ENCODE peak calls at places on chromosomes 2 and 18, in seven cellular contexts. B is A549; C is activated CD8-positive, alpha-beta memory T cell treated with anti-CD3 and anti-CD28 coated beads for 4 hours; A is RCC 7860; G is NCI-H748 treated with DMSO at 0.1 percent for 48 hours; Z is stimulated activated CD4-positive, alpha-beta T cell treated with anti-CD3 and anti-CD28 coated beads, Interleukin-2, amount 100 ng/mL, for 48 hours; F is NCI-H774. H is an unnamed sample.

GRCh38 chr2:27856956-27857355 is 33.2 kb downstream of the RBKS start:
- DNase-seq in B (no peak), C (no peak), A (no peak), G (no peak), Z (no peak), F (no peak), H (no peak)

GRCh38 chr2:158505448-158505934 is 48.7 kb downstream of the PKP4 start:
- DNase-seq in B (no peak), C (no peak), A (no peak), G (no peak), Z (no peak), F (no peak), H (peak)

GRCh38 chr2:172119089-172119488 is 16.4 kb upstream of the DLX2 start:
- DNase-seq in B (no peak), C (no peak), A (peak), G (no peak), Z (no peak), F (no peak), H (no peak)

GRCh38 chr2:170467568-170468422 is 247.3 kb upstream of the SP5 start:
- DNase-seq in B (no peak), C (no peak), A (no peak), G (no peak), Z (no peak), F (no peak), H (no peak)

GRCh38 chr18:37368110-37368812 is 197.3 kb downstream of the CELF4 start:
- DNase-seq in B (no peak), C (no peak), A (no peak), G (no peak), Z (no peak), F (no peak), H (no peak)

GRCh38 chr2:740446-741293 is 63.5 kb upstream of the TMEM18 start:
- DNase-seq in B (peak), C (no peak), A (peak), G (peak), Z (peak), F (peak), H (peak)

GRCh38 chr2:162403884-162404283 is 60.0 kb downstream of the GCA start:
- DNase-seq in B (no peak), C (no peak), A (no peak), G (no peak), Z (no peak), F (no peak), H (no peak)

GRCh38 chr2:238127165-238128060 is 11.1 kb upstream of the KLHL30 start:
- DNase-seq in B (no peak), C (no peak), A (no peak), G (no peak), Z (no peak), F (no peak), H (peak)

GRCh38 chr2:112814278-112814677 is 22.3 kb downstream of the IL1B start:
- DNase-seq in B (no peak), C (no peak), A (no peak), G (no peak), Z (no peak), F (no peak), H (no peak)

GRCh38 chr18:24052053-24052452 is 37.5 kb downstream of the TTC39C start:
- DNase-seq in B (peak), C (no peak), A (no peak), G (no peak), Z (no peak), F (peak), H (no peak)

GRCh38 chr2:45813003-45813601 is 161.6 kb downstream of the PRKCE start:
- DNase-seq in B (no peak), C (no peak), A (no peak), G (no peak), Z (no peak), F (no peak), H (no peak)

GRCh38 chr2:134934641-134935040 is 16.0 kb downstream of the CCNT2 start:
- DNase-seq in B (no peak), C (no peak), A (no peak), G (no peak), Z (no peak), F (no peak), H (no peak)

GRCh38 chr2:160336091-160336490 is 136.0 kb upstream of the ITGB6 start:
- DNase-seq in B (no peak), C (no peak), A (no peak), G (no peak), Z (no peak), F (no peak), H (no peak)

GRCh38 chr2:192151848-192152247 is 42.9 kb downstream of the TMEFF2 start:
- DNase-seq in B (no peak), C (no peak), A (peak), G (no peak), Z (no peak), F (peak), H (no peak)

GRCh38 chr2:121282800-121283382 is 2.1 kb downstream of the TFCP2L1 start:
- DNase-seq in B (peak), C (no peak), A (no peak), G (no peak), Z (no peak), F (no peak), H (no peak)

GRCh38 chr2:37851828-37852584 is 73.1 kb upstream of the RMDN2 start:
- DNase-seq in B (no peak), C (no peak), A (no peak), G (no peak), Z (no peak), F (no peak), H (no peak)

GRCh38 chr2:217749009-217749408 is 253.8 kb downstream of the TNS1 start:
- DNase-seq in B (no peak), C (no peak), A (no peak), G (no peak), Z (no peak), F (no peak), H (no peak)

GRCh38 chr2:237603718-237604362 is 13.3 kb upstream of the RAB17 start:
- DNase-seq in B (no peak), C (peak), A (no peak), G (no peak), Z (no peak), F (no peak), H (no peak)

GRCh38 chr2:121897335-121897970 is 142.0 kb downstream of the TSN start:
- DNase-seq in B (peak), C (no peak), A (no peak), G (peak), Z (peak), F (peak), H (peak)

GRCh38 chr2:212726403-212726802 is 187.8 kb upstream of the ERBB4 start:
- DNase-seq in B (no peak), C (no peak), A (no peak), G (no peak), Z (no peak), F (no peak), H (no peak)

GRCh38 chr2:11550302-11550701 is 16.5 kb downstream of the GREB1 start:
- DNase-seq in B (no peak), C (no peak), A (no peak), G (no peak), Z (no peak), F (no peak), H (no peak)

GRCh38 chr2:15761056-15761455 is 169.4 kb downstream of the DDX1 start:
- DNase-seq in B (no peak), C (no peak), A (no peak), G (no peak), Z (no peak), F (no peak), H (no peak)

GRCh38 chr2:62956646-62957045 is 94.0 kb upstream of the OTX1 start:
- DNase-seq in B (no peak), C (no peak), A (no peak), G (no peak), Z (no peak), F (no peak), H (no peak)

GRCh38 chr2:104755026-104755856 is 98.7 kb upstream of the POU3F3 start:
- DNase-seq in B (no peak), C (no peak), A (no peak), G (no peak), Z (no peak), F (no peak), H (no peak)

GRCh38 chr2:148876589-148877402 is 1.8 kb downstream of the KIF5C start:
- DNase-seq in B (no peak), C (peak), A (no peak), G (peak), Z (peak), F (peak), H (no peak)

GRCh38 chr2:168640039-168640438 is 162.4 kb upstream of the NOSTRIN start:
- DNase-seq in B (no peak), C (no peak), A (no peak), G (no peak), Z (no peak), F (no peak), H (no peak)

GRCh38 chr18:42860011-42860410 is 255.5 kb downstream of the RIT2 start:
- DNase-seq in B (no peak), C (no peak), A (peak), G (no peak), Z (no peak), F (no peak), H (no peak)

GRCh38 chr2:188303363-188304031 is 11.8 kb downstream of the GULP1 start:
- DNase-seq in B (no peak), C (no peak), A (no peak), G (no peak), Z (no peak), F (no peak), H (no peak)

GRCh38 chr2:197759625-197760292 is 25.4 kb downstream of the BOLL start:
- DNase-seq in B (no peak), C (no peak), A (no peak), G (no peak), Z (no peak), F (no peak), H (no peak)

H was measured in K562.